ENCODE peak calls at places on chromosome 21, in seven cellular contexts. W is ovary, F is fibroblast of pulmonary artery, C is suprapubic skin, D is GM20000, J is dorsolateral prefrontal cortex, H is left lung. S is an unnamed sample.

GRCh38 chr21:44024895-44025353 is 12.8 kb downstream of the TRAPPC10 start:
- DNase-seq in W (peak; percentile 70), F (peak; percentile 79), C (peak; percentile 75), D (no peak), J (peak; percentile 57), H (no peak), S (peak; percentile 30)

GRCh38 chr21:45551316-45551715 is 9.1 kb upstream of the SLC19A1 start:
- DNase-seq in W (peak; percentile 13), F (peak; percentile 81), C (peak; percentile 64), D (no peak), J (no peak), H (no peak), S (peak; percentile 67)

GRCh38 chr21:32772281-32773047 is 909 bp upstream of the PAXBP1 start:
- DNase-seq in W (peak; percentile 39), F (peak; percentile 26), C (no peak), D (peak; percentile 62), J (no peak), H (no peak), S (peak; percentile 10)

GRCh38 chr21:40146201-40146890 is 279.1 kb downstream of the PCP4 start:
- DNase-seq in W (no peak), F (no peak), C (no peak), D (no peak), J (no peak), H (no peak), S (no peak)

GRCh38 chr21:44939532-44940115 is at the start of gene SLX9:
- DNase-seq in W (peak; percentile 86), F (peak; percentile 78), C (peak; percentile 85), D (peak; percentile 97), J (peak; percentile 57), H (peak; percentile 93), S (peak; percentile 92)

GRCh38 chr21:44402323-44403105 is 49.1 kb downstream of the TRPM2 start:
- DNase-seq in W (peak; percentile 17), F (no peak), C (peak; percentile 77), D (no peak), J (no peak), H (peak; percentile 64), S (no peak)

GRCh38 chr21:15592271-15592860 is 137.4 kb upstream of the USP25 start:
- DNase-seq in W (no peak), F (peak; percentile 79), C (no peak), D (peak; percentile 18), J (no peak), H (no peak), S (peak; percentile 13)

GRCh38 chr21:44294391-44295162 is 5.3 kb upstream of the PFKL start:
- DNase-seq in W (peak; percentile 83), F (peak; percentile 51), C (no peak), D (no peak), J (no peak), H (peak; percentile 70), S (peak; percentile 79)

GRCh38 chr21:39007532-39007931 is 175.7 kb downstream of the PSMG1 start:
- DNase-seq in W (no peak), F (no peak), C (no peak), D (no peak), J (no peak), H (no peak), S (no peak)

GRCh38 chr21:40173833-40174232 is 306.6 kb downstream of the PCP4 start:
- DNase-seq in W (no peak), F (no peak), C (no peak), D (no peak), J (no peak), H (no peak), S (no peak)

GRCh38 chr21:42319368-42319767 is 4.2 kb upstream of the TFF3 start:
- DNase-seq in W (no peak), F (no peak), C (no peak), D (peak; percentile 56), J (no peak), H (peak; percentile 86), S (no peak)

GRCh38 chr21:21122680-21123079 is 124.5 kb downstream of the NCAM2 start:
- DNase-seq in W (no peak), F (no peak), C (no peak), D (no peak), J (no peak), H (no peak), S (no peak)

GRCh38 chr21:41164052-41164451 is 3.9 kb upstream of the BACE2 start:
- DNase-seq in W (no peak), F (no peak), C (no peak), D (no peak), J (no peak), H (no peak), S (no peak)

GRCh38 chr21:45180289-45180599 is 105.9 kb downstream of the ADARB1 start:
- DNase-seq in W (no peak), F (no peak), C (no peak), D (no peak), J (no peak), H (no peak), S (no peak)

GRCh38 chr21:46202592-46203202 is 18.4 kb upstream of the SPATC1L start:
- DNase-seq in W (no peak), F (no peak), C (no peak), D (no peak), J (no peak), H (no peak), S (no peak)

GRCh38 chr21:32626633-32627196 is 14.5 kb upstream of the CFAP298 start:
- DNase-seq in W (no peak), F (peak; percentile 60), C (no peak), D (no peak), J (no peak), H (no peak), S (peak; percentile 54)

GRCh38 chr21:32113486-32113885 is 165.4 kb downstream of the MIS18A start:
- DNase-seq in W (no peak), F (no peak), C (no peak), D (no peak), J (no peak), H (no peak), S (no peak)

GRCh38 chr21:44892536-44893277 is 19.2 kb upstream of the PTTG1IP start:
- DNase-seq in W (peak; percentile 63), F (peak; percentile 55), C (no peak), D (peak; percentile 84), J (no peak), H (peak; percentile 93), S (peak; percentile 77)

GRCh38 chr21:16195476-16195875 is 465.7 kb downstream of the USP25 start:
- DNase-seq in W (no peak), F (peak; percentile 77), C (no peak), D (no peak), J (no peak), H (no peak), S (peak; percentile 44)

GRCh38 chr21:28783641-28784185 is 209.0 kb downstream of the LTN1 start:
- DNase-seq in W (no peak), F (no peak), C (no peak), D (no peak), J (no peak), H (peak; percentile 67), S (no peak)

GRCh38 chr21:43645987-43646386 is 13.3 kb downstream of the HSF2BP start:
- DNase-seq in W (no peak), F (no peak), C (no peak), D (no peak), J (no peak), H (no peak), S (no peak)

GRCh38 chr21:42558846-42559245 is 45.2 kb downstream of the SLC37A1 start:
- DNase-seq in W (peak; percentile 27), F (no peak), C (peak; percentile 72), D (no peak), J (no peak), H (peak; percentile 51), S (no peak)

GRCh38 chr21:36105327-36105842 is 29.5 kb upstream of the CBR3 start:
- DNase-seq in W (no peak), F (no peak), C (no peak), D (no peak), J (no peak), H (no peak), S (no peak)
- TF ChIP-seq CTCF in W (no peak), F (no peak), C (no peak), D (no peak), J (no peak), H (no peak), S (no peak)

DNA sequence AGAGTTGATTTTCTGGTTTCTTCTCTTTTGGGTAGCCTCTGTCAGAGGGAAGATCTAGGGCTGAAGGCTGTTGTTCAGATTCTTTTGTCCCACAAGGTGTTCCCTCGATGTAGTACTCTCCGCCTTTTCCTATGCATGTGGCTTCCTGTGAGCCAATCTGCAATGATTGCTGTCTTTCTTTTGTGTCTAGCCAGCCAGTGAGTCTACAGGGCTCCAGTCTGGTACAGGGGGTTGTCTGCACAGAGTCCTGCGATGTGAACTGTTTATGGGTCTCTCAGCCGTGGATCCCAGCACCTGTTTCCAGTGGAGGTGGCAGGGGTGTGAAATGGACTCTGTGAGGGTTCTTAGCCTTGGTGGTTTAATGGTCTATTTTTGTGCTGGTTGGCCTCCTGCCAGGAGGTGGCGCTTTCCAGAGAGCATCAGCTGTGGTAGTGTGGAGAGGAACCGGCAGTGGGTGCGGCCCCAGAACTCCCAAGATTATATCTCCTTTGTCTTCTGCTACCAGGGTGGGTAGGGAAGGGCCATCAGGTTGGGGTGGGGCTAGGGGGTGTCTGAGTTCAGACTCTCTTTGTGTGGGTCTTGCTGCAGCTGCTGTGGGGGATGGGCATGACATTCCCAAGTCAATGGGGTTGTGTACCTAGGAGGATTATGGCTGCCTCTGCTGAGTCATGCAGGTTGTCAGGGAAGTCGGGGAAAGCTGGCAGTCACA is 81.3 kb upstream of the C21orf91 start:
- DNase-seq in W (no peak), F (no peak), C (no peak), D (no peak), J (no peak), H (no peak), S (no peak)
- TF ChIP-seq CTCF in W (no peak), F (no peak), C (no peak), D (no peak), J (no peak), H (no peak), S (no peak)

GRCh38 chr21:34761758-34762330 is 93.0 kb downstream of the CLIC6 start:
- DNase-seq in W (no peak), F (no peak), C (no peak), D (no peak), J (no peak), H (no peak), S (no peak)

GRCh38 chr21:34764715-34765284 is 96.0 kb downstream of the CLIC6 start:
- DNase-seq in W (no peak), F (no peak), C (no peak), D (no peak), J (no peak), H (no peak), S (no peak)

GRCh38 chr21:34766862-34767261 is 98.1 kb downstream of the CLIC6 start:
- DNase-seq in W (no peak), F (no peak), C (no peak), D (no peak), J (no peak), H (no peak), S (no peak)

GRCh38 chr21:34765619-34766018 is 96.8 kb downstream of the CLIC6 start:
- DNase-seq in W (no peak), F (no peak), C (no peak), D (no peak), J (no peak), H (no peak), S (no peak)

GRCh38 chr21:34762761-34763160 is 94.0 kb downstream of the CLIC6 start:
- DNase-seq in W (no peak), F (peak; percentile 11), C (no peak), D (no peak), J (no peak), H (no peak), S (peak; percentile 65)
- TF ChIP-seq CTCF in W (no peak), F (no peak), C (no peak), D (no peak), J (no peak), H (no peak), S (peak; percentile 22)

GRCh38 chr21:25313891-25314646 is 293.2 kb downstream of the MRPL39 start:
- DNase-seq in W (no peak), F (peak; percentile 67), C (no peak), D (no peak), J (no peak), H (no peak), S (peak; percentile 52)
- TF ChIP-seq CTCF in W (no peak), F (peak; percentile 46), C (no peak), D (no peak), J (no peak), H (no peak), S (peak; percentile 28)

S was measured in foreskin fibroblast.